ENCODE peak calls at places on chromosomes 6 and 20, in seven cellular contexts. One of them, this sample, is unnamed.

GRCh38 chr6:129251669-129252376 is 368.9 kb downstream of the LAMA2 start:
- DNase-seq in K562: peak; percentile 31
- DNase-seq in GM12878: peak; percentile 17
- DNase-seq in A549: peak; percentile 55
- DNase-seq in H1: peak; percentile 57
- DNase-seq in HepG2: peak; percentile 63
- DNase-seq in SK-N-SH: peak; percentile 24
- DNase-seq in this sample: peak; percentile 75

GRCh38 chr6:13486679-13487121 is 700 bp downstream of the GFOD1 start:
- DNase-seq in K562: peak; percentile 73
- DNase-seq in GM12878: no peak
- DNase-seq in A549: peak; percentile 50
- DNase-seq in H1: no peak
- DNase-seq in HepG2: peak; percentile 24
- DNase-seq in SK-N-SH: peak; percentile 75
- DNase-seq in this sample: peak; percentile 61

GRCh38 chr6:163367388-163368183 is 46.9 kb upstream of the QKI start:
- DNase-seq in K562: no peak
- DNase-seq in GM12878: no peak
- DNase-seq in A549: no peak
- DNase-seq in H1: no peak
- DNase-seq in HepG2: no peak
- DNase-seq in SK-N-SH: no peak
- DNase-seq in this sample: no peak

GRCh38 chr20:6122873-6123649 is at the start of gene FERMT1:
- DNase-seq in K562: no peak
- DNase-seq in GM12878: no peak
- DNase-seq in A549: peak; percentile 89
- DNase-seq in H1: peak; percentile 61
- DNase-seq in HepG2: peak; percentile 84
- DNase-seq in SK-N-SH: peak; percentile 82
- DNase-seq in this sample: peak; percentile 54

GRCh38 chr20:25081065-25081729 is 744 bp downstream of the VSX1 start:
- DNase-seq in K562: peak; percentile 14
- DNase-seq in GM12878: no peak
- DNase-seq in A549: no peak
- DNase-seq in H1: no peak
- DNase-seq in HepG2: no peak
- DNase-seq in SK-N-SH: peak; percentile 64
- DNase-seq in this sample: no peak

GRCh38 chr20:63977392-63978276 is 1.8 kb downstream of the SAMD10 start:
- DNase-seq in K562: peak; percentile 76
- DNase-seq in GM12878: no peak
- DNase-seq in A549: peak; percentile 60
- DNase-seq in H1: no peak
- DNase-seq in HepG2: peak; percentile 87
- DNase-seq in SK-N-SH: no peak
- DNase-seq in this sample: peak; percentile 88

GRCh38 chr6:93721386-93722048 is 302.2 kb upstream of the EPHA7 start:
- DNase-seq in K562: peak; percentile 1
- DNase-seq in GM12878: no peak
- DNase-seq in A549: peak; percentile 38
- DNase-seq in H1: peak; percentile 25
- DNase-seq in HepG2: peak; percentile 1
- DNase-seq in SK-N-SH: no peak
- DNase-seq in this sample: no peak

GRCh38 chr6:2257358-2257757 is 12.0 kb upstream of the GMDS start:
- DNase-seq in K562: no peak
- DNase-seq in GM12878: no peak
- DNase-seq in A549: no peak
- DNase-seq in H1: no peak
- DNase-seq in HepG2: no peak
- DNase-seq in SK-N-SH: no peak
- DNase-seq in this sample: no peak

GRCh38 chr6:19024737-19025136 is 637.6 kb downstream of the RNF144B start:
- DNase-seq in K562: peak; percentile 3
- DNase-seq in GM12878: no peak
- DNase-seq in A549: peak; percentile 34
- DNase-seq in H1: no peak
- DNase-seq in HepG2: peak; percentile 30
- DNase-seq in SK-N-SH: peak; percentile 5
- DNase-seq in this sample: peak; percentile 15

GRCh38 chr6:162736933-162737332 is 9.2 kb downstream of the PACRG start:
- DNase-seq in K562: no peak
- DNase-seq in GM12878: no peak
- DNase-seq in A549: no peak
- DNase-seq in H1: no peak
- DNase-seq in HepG2: no peak
- DNase-seq in SK-N-SH: no peak
- DNase-seq in this sample: no peak

GRCh38 chr20:15930324-15931305 is 642.6 kb downstream of the KIF16B start:
- DNase-seq in K562: no peak
- DNase-seq in GM12878: no peak
- DNase-seq in A549: peak; percentile 43
- DNase-seq in H1: no peak
- DNase-seq in HepG2: peak; percentile 28
- DNase-seq in SK-N-SH: peak; percentile 39
- DNase-seq in this sample: peak; percentile 39

GRCh38 chr6:33952016-33952415 is 148.2 kb upstream of the MLN start:
- DNase-seq in K562: no peak
- DNase-seq in GM12878: no peak
- DNase-seq in A549: no peak
- DNase-seq in H1: no peak
- DNase-seq in HepG2: no peak
- DNase-seq in SK-N-SH: no peak
- DNase-seq in this sample: no peak

GRCh38 chr6:143555582-143555981 is 44.1 kb upstream of the FUCA2 start:
- DNase-seq in K562: no peak
- DNase-seq in GM12878: no peak
- DNase-seq in A549: no peak
- DNase-seq in H1: no peak
- DNase-seq in HepG2: no peak
- DNase-seq in SK-N-SH: no peak
- DNase-seq in this sample: no peak

GRCh38 chr20:54199721-54200176 is 8.1 kb upstream of the PFDN4 start:
- DNase-seq in K562: peak; percentile 78
- DNase-seq in GM12878: peak; percentile 39
- DNase-seq in A549: peak; percentile 85
- DNase-seq in H1: peak; percentile 70
- DNase-seq in HepG2: peak; percentile 82
- DNase-seq in SK-N-SH: peak; percentile 70
- DNase-seq in this sample: peak; percentile 73

GRCh38 chr6:21522773-21523490 is 70.6 kb upstream of the SOX4 start:
- DNase-seq in K562: no peak
- DNase-seq in GM12878: no peak
- DNase-seq in A549: peak; percentile 10
- DNase-seq in H1: peak; percentile 13
- DNase-seq in HepG2: no peak
- DNase-seq in SK-N-SH: peak; percentile 64
- DNase-seq in this sample: no peak

GRCh38 chr6:143884161-143884560 is 19.9 kb downstream of the ZC2HC1B start:
- DNase-seq in K562: no peak
- DNase-seq in GM12878: no peak
- DNase-seq in A549: no peak
- DNase-seq in H1: no peak
- DNase-seq in HepG2: no peak
- DNase-seq in SK-N-SH: no peak
- DNase-seq in this sample: peak; percentile 32

GRCh38 chr6:28863607-28864320 is 60.0 kb downstream of the TRIM27 start:
- DNase-seq in K562: peak; percentile 92
- DNase-seq in GM12878: peak; percentile 61
- DNase-seq in A549: peak; percentile 87
- DNase-seq in H1: no peak
- DNase-seq in HepG2: peak; percentile 72
- DNase-seq in SK-N-SH: peak; percentile 69
- DNase-seq in this sample: peak; percentile 82

GRCh38 chr20:61112515-61112914 is 139.5 kb upstream of the CDH4 start:
- DNase-seq in K562: no peak
- DNase-seq in GM12878: no peak
- DNase-seq in A549: no peak
- DNase-seq in H1: no peak
- DNase-seq in HepG2: no peak
- DNase-seq in SK-N-SH: no peak
- DNase-seq in this sample: peak; percentile 12

GRCh38 chr6:28566527-28567252 is 41.0 kb downstream of the GPX5 start:
- DNase-seq in K562: no peak
- DNase-seq in GM12878: no peak
- DNase-seq in A549: no peak
- DNase-seq in H1: no peak
- DNase-seq in HepG2: no peak
- DNase-seq in SK-N-SH: no peak
- DNase-seq in this sample: no peak

GRCh38 chr20:2749343-2749950 is 51.0 kb downstream of the CPXM1 start:
- DNase-seq in K562: no peak
- DNase-seq in GM12878: no peak
- DNase-seq in A549: no peak
- DNase-seq in H1: no peak
- DNase-seq in HepG2: no peak
- DNase-seq in SK-N-SH: no peak
- DNase-seq in this sample: no peak

GRCh38 chr6:122075084-122075760 is 324.2 kb upstream of the HSF2 start:
- DNase-seq in K562: no peak
- DNase-seq in GM12878: no peak
- DNase-seq in A549: no peak
- DNase-seq in H1: no peak
- DNase-seq in HepG2: no peak
- DNase-seq in SK-N-SH: no peak
- DNase-seq in this sample: no peak

GRCh38 chr6:67680297-67680932 is 954.7 kb upstream of the ADGRB3 start:
- DNase-seq in K562: no peak
- DNase-seq in GM12878: no peak
- DNase-seq in A549: no peak
- DNase-seq in H1: no peak
- DNase-seq in HepG2: no peak
- DNase-seq in SK-N-SH: no peak
- DNase-seq in this sample: peak; percentile 11

GRCh38 chr20:24475356-24475755 is 5.9 kb downstream of the SYNDIG1 start:
- DNase-seq in K562: no peak
- DNase-seq in GM12878: no peak
- DNase-seq in A549: no peak
- DNase-seq in H1: no peak
- DNase-seq in HepG2: no peak
- DNase-seq in SK-N-SH: no peak
- DNase-seq in this sample: no peak

GRCh38 chr20:34334654-34335407 is 28.2 kb upstream of the ITCH start:
- DNase-seq in K562: no peak
- DNase-seq in GM12878: no peak
- DNase-seq in A549: no peak
- DNase-seq in H1: no peak
- DNase-seq in HepG2: peak; percentile 83
- DNase-seq in SK-N-SH: no peak
- DNase-seq in this sample: no peak

GRCh38 chr6:49430187-49430586 is 32.9 kb downstream of the MMUT start:
- DNase-seq in K562: no peak
- DNase-seq in GM12878: no peak
- DNase-seq in A549: peak; percentile 1
- DNase-seq in H1: no peak
- DNase-seq in HepG2: no peak
- DNase-seq in SK-N-SH: no peak
- DNase-seq in this sample: peak; percentile 52

GRCh38 chr20:38191654-38192053 is 26.6 kb upstream of the TGM2 start:
- DNase-seq in K562: no peak
- DNase-seq in GM12878: no peak
- DNase-seq in A549: no peak
- DNase-seq in H1: no peak
- DNase-seq in HepG2: no peak
- DNase-seq in SK-N-SH: no peak
- DNase-seq in this sample: peak; percentile 54
- TF ChIP-seq RFX5 in K562: no peak
- TF ChIP-seq RFX5 in GM12878: no peak
- TF ChIP-seq RFX5 in A549: no peak
- TF ChIP-seq RFX5 in H1: no peak
- TF ChIP-seq RFX5 in HepG2: no peak
- TF ChIP-seq RFX5 in SK-N-SH: no peak
- TF ChIP-seq RFX5 in this sample: no peak

GRCh38 chr20:57384486-57384885 is 6.7 kb upstream of the RBM38 start:
- DNase-seq in K562: no peak
- DNase-seq in GM12878: no peak
- DNase-seq in A549: no peak
- DNase-seq in H1: no peak
- DNase-seq in HepG2: no peak
- DNase-seq in SK-N-SH: no peak
- DNase-seq in this sample: no peak
- TF ChIP-seq RFX5 in K562: no peak
- TF ChIP-seq RFX5 in GM12878: no peak
- TF ChIP-seq RFX5 in A549: no peak
- TF ChIP-seq RFX5 in H1: no peak
- TF ChIP-seq RFX5 in HepG2: no peak
- TF ChIP-seq RFX5 in SK-N-SH: no peak
- TF ChIP-seq RFX5 in this sample: no peak

DNA sequence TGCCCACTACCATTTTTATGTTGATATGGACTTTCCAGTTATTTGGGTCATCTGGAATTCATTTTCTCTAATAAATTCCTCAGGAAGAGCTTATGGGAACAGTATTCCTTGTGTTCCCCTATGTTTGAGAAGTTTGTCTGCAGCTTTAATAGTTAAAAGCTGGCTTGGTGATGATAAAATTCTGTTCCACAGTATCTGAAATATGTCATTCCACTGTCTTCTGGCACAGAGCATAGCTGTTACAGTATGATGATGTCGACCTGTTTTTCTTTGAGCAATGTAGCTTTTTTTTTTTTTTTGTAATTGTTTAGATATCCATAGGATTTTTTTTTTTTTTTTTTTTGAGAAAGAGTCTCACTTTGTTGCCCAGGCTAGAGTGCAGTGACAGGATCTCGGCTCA is 43.2 kb downstream of the NCOA3 start:
- DNase-seq in K562: no peak
- DNase-seq in GM12878: no peak
- DNase-seq in A549: no peak
- DNase-seq in H1: no peak
- DNase-seq in HepG2: no peak
- DNase-seq in SK-N-SH: no peak
- DNase-seq in this sample: peak; percentile 35
- TF ChIP-seq RFX5 in K562: no peak
- TF ChIP-seq RFX5 in GM12878: no peak
- TF ChIP-seq RFX5 in A549: no peak
- TF ChIP-seq RFX5 in H1: no peak
- TF ChIP-seq RFX5 in HepG2: no peak
- TF ChIP-seq RFX5 in SK-N-SH: no peak
- TF ChIP-seq RFX5 in this sample: no peak

DNA sequence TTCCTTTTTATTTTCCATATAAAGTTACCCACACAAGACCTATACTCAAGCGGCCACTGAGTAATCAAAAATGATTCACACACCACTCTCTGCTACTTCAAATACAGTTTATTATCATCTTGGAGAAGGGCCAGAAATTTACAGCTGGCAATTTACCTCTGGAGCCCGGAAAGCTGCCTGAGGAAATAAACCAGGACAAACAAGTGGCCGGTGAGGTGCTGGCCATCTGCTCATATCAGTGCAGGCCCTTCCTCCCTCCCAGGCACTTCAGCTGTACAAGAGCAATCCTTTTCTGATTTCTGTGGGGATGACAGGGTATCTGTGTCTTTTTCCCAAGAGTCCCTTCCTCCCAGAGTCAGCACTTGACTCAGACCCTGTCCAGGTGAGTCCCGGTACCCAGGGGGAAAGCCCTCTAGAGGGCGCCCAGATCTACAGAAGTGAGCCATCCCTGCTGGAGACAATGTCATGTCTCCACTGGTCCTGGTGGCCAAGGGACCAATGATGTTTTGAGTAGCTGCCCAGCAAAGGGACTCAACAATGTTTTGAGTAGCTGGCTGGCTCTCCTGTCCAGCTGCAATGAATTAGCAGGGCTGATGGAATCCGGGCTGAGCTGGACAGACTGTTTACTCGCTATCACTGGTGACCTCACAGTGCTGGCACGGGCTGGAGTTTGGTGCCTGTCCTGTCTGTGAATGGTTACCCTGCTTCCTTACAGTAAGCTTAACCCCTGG is 23.6 kb downstream of the LRP11 start:
- DNase-seq in K562: peak; percentile 84
- DNase-seq in GM12878: no peak
- DNase-seq in A549: peak; percentile 76
- DNase-seq in H1: no peak
- DNase-seq in HepG2: peak; percentile 82
- DNase-seq in SK-N-SH: peak; percentile 76
- DNase-seq in this sample: peak; percentile 92
- TF ChIP-seq RFX5 in K562: no peak
- TF ChIP-seq RFX5 in GM12878: no peak
- TF ChIP-seq RFX5 in A549: no peak
- TF ChIP-seq RFX5 in H1: no peak
- TF ChIP-seq RFX5 in HepG2: no peak
- TF ChIP-seq RFX5 in SK-N-SH: no peak
- TF ChIP-seq RFX5 in this sample: no peak